ENCODE peak calls at places on chromosome 16, in nine cellular contexts. Q is GM23248, S is EL, B is HEK293T, L is fibroblast of pulmonary artery, V is ovary, Y is colonic mucosa, G is Caco-2, D is HAP-1. C is an unnamed sample.

GRCh38 chr16:16861546-16861945 is 482.6 kb downstream of the NPIPA7 start:
- DNase-seq in Q (peak), S (peak), B (peak), L (peak), V (peak), Y (peak), G (peak), D (no peak), C (peak)

GRCh38 chr16:52586159-52586558 is 39.2 kb upstream of the TOX3 start:
- DNase-seq in Q (no peak), S (no peak), B (no peak), L (no peak), V (no peak), Y (no peak), G (no peak), D (no peak), C (no peak)

GRCh38 chr16:65737831-65738230 is 616.0 kb upstream of the CDH11 start:
- DNase-seq in Q (no peak), S (no peak), B (no peak), L (no peak), V (no peak), Y (no peak), G (no peak), D (no peak), C (no peak)

GRCh38 chr16:9151597-9151996 is 60.2 kb downstream of the HAPSTR1 start:
- DNase-seq in Q (peak), S (peak), B (no peak), L (peak), V (no peak), Y (no peak), G (no peak), D (no peak), C (no peak)

GRCh38 chr16:526181-527014 is 1.1 kb upstream of the CAPN15 start:
- DNase-seq in Q (peak), S (peak), B (no peak), L (peak), V (peak), Y (no peak), G (peak), D (peak), C (no peak)

GRCh38 chr16:66541388-66542360 is 8.2 kb downstream of the TK2 start:
- DNase-seq in Q (no peak), S (no peak), B (no peak), L (no peak), V (no peak), Y (no peak), G (no peak), D (peak), C (no peak)

GRCh38 chr16:20781697-20782096 is 17.9 kb downstream of the ACSM3 start:
- DNase-seq in Q (no peak), S (no peak), B (no peak), L (no peak), V (no peak), Y (no peak), G (no peak), D (no peak), C (no peak)

GRCh38 chr16:86061771-86062170 is 162.8 kb downstream of the IRF8 start:
- DNase-seq in Q (no peak), S (no peak), B (no peak), L (no peak), V (no peak), Y (no peak), G (no peak), D (no peak), C (no peak)

GRCh38 chr16:57988929-57989328 is 11.5 kb downstream of the ZNF319 start:
- DNase-seq in Q (no peak), S (no peak), B (no peak), L (no peak), V (no peak), Y (no peak), G (no peak), D (no peak), C (no peak)

GRCh38 chr16:67181346-67181745 is 2.4 kb downstream of the MATCAP1 start:
- DNase-seq in Q (peak), S (peak), B (no peak), L (peak), V (peak), Y (no peak), G (no peak), D (no peak), C (no peak)

GRCh38 chr16:19210175-19210924 is 42.3 kb downstream of the SYT17 start:
- DNase-seq in Q (no peak), S (peak), B (no peak), L (no peak), V (no peak), Y (no peak), G (no peak), D (peak), C (no peak)

GRCh38 chr16:82344157-82344556 is 174.1 kb upstream of the MPHOSPH6 start:
- DNase-seq in Q (peak), S (no peak), B (peak), L (no peak), V (no peak), Y (no peak), G (peak), D (no peak), C (peak)

GRCh38 chr16:87145181-87146176 is 171.7 kb downstream of the C16orf95 start:
- DNase-seq in Q (peak), S (peak), B (no peak), L (peak), V (no peak), Y (no peak), G (no peak), D (no peak), C (no peak)

GRCh38 chr16:56263711-56264608 is 72.7 kb downstream of the GNAO1 start:
- DNase-seq in Q (no peak), S (no peak), B (no peak), L (no peak), V (no peak), Y (no peak), G (peak), D (no peak), C (no peak)

GRCh38 chr16:85412911-85413520 is 200.1 kb upstream of the GSE1 start:
- DNase-seq in Q (no peak), S (no peak), B (no peak), L (no peak), V (peak), Y (no peak), G (peak), D (no peak), C (no peak)

GRCh38 chr16:76059186-76059585 is 218.0 kb upstream of the CNTNAP4 start:
- DNase-seq in Q (no peak), S (no peak), B (no peak), L (no peak), V (no peak), Y (no peak), G (no peak), D (no peak), C (no peak)

GRCh38 chr16:29025218-29025617 is 40.4 kb downstream of the LAT start:
- DNase-seq in Q (no peak), S (no peak), B (no peak), L (no peak), V (no peak), Y (no peak), G (no peak), D (no peak), C (peak)

GRCh38 chr16:11273721-11274324 is 394 bp upstream of the PRM3 start:
- DNase-seq in Q (no peak), S (no peak), B (no peak), L (no peak), V (no peak), Y (no peak), G (no peak), D (no peak), C (no peak)

GRCh38 chr16:64211306-64211705 is 910.6 kb downstream of the CDH11 start:
- DNase-seq in Q (no peak), S (no peak), B (no peak), L (no peak), V (no peak), Y (no peak), G (no peak), D (no peak), C (no peak)

GRCh38 chr16:68378436-68379415 is 67.9 kb downstream of the PRMT7 start:
- DNase-seq in Q (no peak), S (no peak), B (no peak), L (no peak), V (no peak), Y (no peak), G (no peak), D (no peak), C (no peak)

GRCh38 chr16:87033541-87034300 is 283.5 kb downstream of the C16orf95 start:
- DNase-seq in Q (no peak), S (no peak), B (no peak), L (peak), V (peak), Y (no peak), G (no peak), D (no peak), C (no peak)

GRCh38 chr16:23840310-23840709 is 4.5 kb downstream of the PRKCB start:
- DNase-seq in Q (no peak), S (no peak), B (no peak), L (no peak), V (no peak), Y (no peak), G (no peak), D (no peak), C (no peak)

GRCh38 chr16:65201446-65202010 is 79.7 kb upstream of the CDH11 start:
- DNase-seq in Q (no peak), S (no peak), B (no peak), L (no peak), V (no peak), Y (no peak), G (no peak), D (no peak), C (no peak)

GRCh38 chr16:77974883-77975282 is 47.5 kb upstream of the CLEC3A start:
- DNase-seq in Q (peak), S (no peak), B (peak), L (no peak), V (no peak), Y (no peak), G (peak), D (no peak), C (peak)

GRCh38 chr16:80741716-80742115 is 62.7 kb downstream of the CDYL2 start:
- DNase-seq in Q (no peak), S (no peak), B (no peak), L (no peak), V (no peak), Y (no peak), G (no peak), D (no peak), C (no peak)

GRCh38 chr16:27365142-27366089 is 36.6 kb upstream of the IL21R start:
- DNase-seq in Q (peak), S (peak), B (no peak), L (peak), V (no peak), Y (no peak), G (peak), D (no peak), C (no peak)

GRCh38 chr16:71883193-71883848 is 661 bp downstream of the ZNF821 start:
- DNase-seq in Q (peak), S (peak), B (peak), L (no peak), V (peak), Y (peak), G (peak), D (peak), C (no peak)

GRCh38 chr16:87149051-87149450 is 168.1 kb downstream of the C16orf95 start:
- DNase-seq in Q (peak), S (peak), B (no peak), L (no peak), V (no peak), Y (no peak), G (no peak), D (no peak), C (no peak)

GRCh38 chr16:66269631-66270332 is 96.7 kb upstream of the CDH5 start:
- DNase-seq in Q (no peak), S (no peak), B (no peak), L (no peak), V (no peak), Y (no peak), G (no peak), D (no peak), C (no peak)

C was measured in Jurkat, Clone E6-1.